ENCODE peak calls at places on chromosomes 1 and 21, in five cellular contexts. F is left colon, K is T-helper 17 cell, W is ELR, S is ELF-1. L is an unnamed sample.

GRCh38 chr1:90706437-90707362 is 10.4 kb downstream of the BARHL2 start:
- DNase-seq in S (peak; percentile 91), W (no peak), F (no peak), K (no peak), L (no peak)

GRCh38 chr21:45109831-45110492 is 35.6 kb downstream of the ADARB1 start:
- DNase-seq in F (no peak), K (no peak), W (no peak), S (no peak), L (peak; percentile 45)

GRCh38 chr1:162036156-162036555 is 12.5 kb upstream of the OLFML2B start:
- DNase-seq in S (no peak), K (no peak), F (no peak), W (no peak), L (no peak)

GRCh38 chr1:151371340-151371739 is 1.2 kb downstream of the SELENBP1 start:
- DNase-seq in F (peak; percentile 83), S (no peak), W (no peak), K (no peak), L (no peak)

GRCh38 chr1:7389786-7390603 is 381.1 kb upstream of the VAMP3 start:
- DNase-seq in W (no peak), S (no peak), K (no peak), F (no peak), L (no peak)

GRCh38 chr1:43042773-43043470 is 84.3 kb upstream of the SLC2A1 start:
- DNase-seq in K (no peak), S (no peak), W (no peak), F (no peak), L (no peak)

GRCh38 chr1:233006582-233006981 is 56.2 kb downstream of the NTPCR start:
- DNase-seq in F (no peak), K (no peak), W (no peak), S (no peak), L (no peak)

GRCh38 chr1:64223329-64224151 is 20.1 kb downstream of the UBE2U start:
- DNase-seq in F (no peak), S (no peak), W (peak; percentile 93), K (no peak), L (no peak)

GRCh38 chr1:157073944-157074685 is 25.5 kb downstream of the ETV3L start:
- DNase-seq in K (no peak), W (peak; percentile 69), F (peak; percentile 58), S (peak; percentile 89), L (peak; percentile 12)

GRCh38 chr1:172054172-172054571 is 212.9 kb downstream of the DNM3 start:
- DNase-seq in W (no peak), K (no peak), F (no peak), S (no peak), L (no peak)

GRCh38 chr1:41533016-41533730 is 48.7 kb upstream of the EDN2 start:
- DNase-seq in K (no peak), W (no peak), S (no peak), F (peak; percentile 12), L (no peak)

GRCh38 chr1:2391034-2391384 is 345 bp downstream of the MORN1 start:
- DNase-seq in F (no peak), K (no peak), S (peak; percentile 53), W (peak; percentile 48), L (no peak)